ENCODE peak calls at places on chromosome 18, in four cellular contexts. L is prostate gland, G is endothelial cell of umbilical vein, Z is suprapubic skin. I is an unnamed sample.

GRCh38 chr18:79257480-79257879 is 138.2 kb upstream of the NFATC1 start:
- DNase-seq in L (no peak), Z (no peak), G (no peak), I (no peak)

GRCh38 chr18:22674300-22674699 is 256.6 kb upstream of the CTAGE1 start:
- DNase-seq in G (peak), L (no peak), Z (no peak), I (no peak)

GRCh38 chr18:67456691-67457090 is 59.8 kb downstream of the DSEL start:
- DNase-seq in L (no peak), Z (no peak), G (no peak), I (no peak)

GRCh38 chr18:80175451-80176235 is 66.6 kb downstream of the ADNP2 start:
- DNase-seq in G (no peak), L (no peak), Z (no peak), I (no peak)

GRCh38 chr18:6414118-6414722 is 491 bp downstream of the L3MBTL4 start:
- DNase-seq in G (no peak), Z (peak), L (peak), I (peak)

GRCh38 chr18:55764382-55764781 is 176.4 kb upstream of the TCF4 start:
- DNase-seq in G (no peak), Z (no peak), L (no peak), I (no peak)

GRCh38 chr18:55997156-55997561 is 409.2 kb upstream of the TCF4 start:
- DNase-seq in L (no peak), Z (no peak), G (no peak), I (no peak)

GRCh38 chr18:3183103-3183717 is 36.6 kb downstream of the MYOM1 start:
- DNase-seq in Z (no peak), L (no peak), G (no peak), I (no peak)

GRCh38 chr18:74191577-74191976 is 43.3 kb downstream of the TIMM21 start:
- DNase-seq in G (no peak), L (no peak), Z (no peak), I (no peak)

GRCh38 chr18:35713545-35713944 is 132.0 kb downstream of the GALNT1 start:
- DNase-seq in Z (no peak), L (no peak), G (peak), I (no peak)

GRCh38 chr18:78899241-78899640 is 80.4 kb upstream of the SALL3 start:
- DNase-seq in Z (no peak), G (no peak), L (no peak), I (no peak)

GRCh38 chr18:78021196-78021595 is 771.5 kb downstream of the GALR1 start:
- DNase-seq in L (no peak), G (no peak), Z (no peak), I (no peak)

GRCh38 chr18:79624356-79624961 is 55.1 kb upstream of the CTDP1 start:
- DNase-seq in Z (peak), G (no peak), L (no peak), I (no peak)

GRCh38 chr18:35089918-35090550 is 48.8 kb downstream of the MAPRE2 start:
- DNase-seq in Z (no peak), L (no peak), G (no peak), I (no peak)

GRCh38 chr18:6315556-6316331 is 99.0 kb downstream of the L3MBTL4 start:
- DNase-seq in L (no peak), Z (no peak), G (no peak), I (no peak)

GRCh38 chr18:39441648-39442047 is 1876.0 kb upstream of the CELF4 start:
- DNase-seq in G (no peak), L (no peak), Z (no peak), I (no peak)

GRCh38 chr18:12639990-12640880 is 17.7 kb downstream of the SPIRE1 start:
- DNase-seq in L (no peak), G (peak), Z (no peak), I (no peak)

GRCh38 chr18:23248826-23249225 is 113.5 kb downstream of the CABLES1 start:
- DNase-seq in L (no peak), G (no peak), Z (no peak), I (no peak)

GRCh38 chr18:7000484-7001096 is 117.0 kb downstream of the LAMA1 start:
- DNase-seq in L (peak), Z (no peak), G (peak), I (no peak)

GRCh38 chr18:45687617-45688016 is 36.4 kb upstream of the SLC14A1 start:
- DNase-seq in L (no peak), G (no peak), Z (no peak), I (no peak)

GRCh38 chr18:10416020-10416419 is 38.4 kb upstream of the APCDD1 start:
- DNase-seq in Z (no peak), G (no peak), L (no peak), I (no peak)

GRCh38 chr18:10418836-10419235 is 35.6 kb upstream of the APCDD1 start:
- DNase-seq in G (no peak), Z (no peak), L (no peak), I (no peak)

GRCh38 chr18:10417191-10417590 is 37.2 kb upstream of the APCDD1 start:
- DNase-seq in L (peak), Z (no peak), G (no peak), I (no peak)

GRCh38 chr18:10419420-10420103 is 34.9 kb upstream of the APCDD1 start:
- DNase-seq in L (no peak), G (no peak), Z (no peak), I (no peak)

DNA sequence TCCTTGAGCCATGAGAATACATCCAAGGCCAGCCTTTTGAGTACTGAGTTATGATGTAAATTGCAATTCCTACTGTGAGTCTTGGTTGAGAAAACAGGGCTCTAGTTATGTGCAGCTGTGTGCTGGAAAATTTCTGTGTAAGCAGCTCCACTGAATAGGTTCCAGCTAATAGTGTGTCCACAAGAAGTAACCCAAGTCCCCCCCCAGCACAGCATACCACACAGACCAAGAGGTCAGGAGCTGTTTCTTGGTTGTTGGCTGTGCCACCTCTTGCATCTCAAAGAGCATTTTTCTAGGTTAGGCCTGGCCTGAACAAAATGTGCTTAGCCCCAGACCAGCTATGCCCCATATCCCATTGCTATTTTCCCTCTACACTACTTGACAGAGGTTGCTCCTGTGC is 36.8 kb upstream of the APCDD1 start:
- DNase-seq in L (no peak), G (no peak), Z (no peak), I (no peak)
- TF ChIP-seq POLR2AphosphoS5 in L (no peak), G (no peak), Z (no peak), I (no peak)

DNA sequence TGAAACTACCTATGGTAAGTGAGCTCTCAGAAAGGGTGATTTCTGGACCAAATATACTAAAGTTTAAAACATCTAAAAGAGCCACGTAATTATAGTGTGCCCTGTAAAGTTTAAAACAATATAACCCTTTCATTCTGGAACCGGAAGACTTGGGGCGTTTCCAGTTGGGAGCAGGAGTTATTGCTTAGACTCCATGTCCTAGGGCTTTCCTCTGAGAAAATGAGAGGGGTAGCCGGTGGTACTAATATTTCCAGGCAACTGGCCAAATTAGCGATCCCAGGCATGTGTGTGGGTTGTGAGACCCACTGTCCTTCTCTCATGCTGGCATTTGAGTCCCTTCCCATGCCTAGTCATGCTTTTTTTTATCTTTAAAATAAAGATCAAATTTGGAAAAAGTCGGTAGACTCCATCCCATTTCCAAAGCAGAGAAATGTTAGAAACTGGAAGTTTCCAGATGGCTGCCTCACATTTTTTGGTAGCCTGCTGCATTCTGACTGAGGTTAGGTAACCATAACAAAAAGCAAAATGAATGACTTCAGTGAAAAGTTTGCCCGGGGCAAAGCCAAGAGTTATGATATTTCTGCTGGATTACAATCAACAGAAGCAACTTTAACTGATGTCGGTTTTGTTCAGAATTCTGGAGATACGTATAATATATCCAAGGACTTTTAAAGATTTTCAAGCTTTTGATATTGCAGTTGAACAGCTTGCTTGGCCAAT is 227.4 kb downstream of the SS18 start:
- DNase-seq in Z (no peak), L (no peak), G (no peak), I (no peak)
- H3K27ac ChIP-seq in Z (no peak), L (no peak), G (no peak), I (peak)

GRCh38 chr18:49510393-49511115 is 23.5 kb upstream of the C18orf32 start:
- DNase-seq in L (peak), Z (no peak), G (peak), I (no peak)
- TF ChIP-seq POLR2A in L (no peak), Z (no peak), G (no peak), I (no peak)

GRCh38 chr18:48488388-48488850 is 50.4 kb upstream of the CTIF start:
- DNase-seq in L (peak), G (peak), Z (no peak), I (peak)
- TF ChIP-seq POLR2AphosphoS5 in L (peak), G (peak), Z (no peak), I (peak)

GRCh38 chr18:75248426-75249191 is 38.0 kb downstream of the TSHZ1 start:
- DNase-seq in Z (no peak), G (no peak), L (no peak), I (no peak)

GRCh38 chr18:75251466-75251865 is 40.9 kb downstream of the TSHZ1 start:
- DNase-seq in L (no peak), G (peak), Z (no peak), I (no peak)

GRCh38 chr18:75249192-75249551 is 38.6 kb downstream of the TSHZ1 start:
- DNase-seq in L (no peak), G (no peak), Z (no peak), I (no peak)

GRCh38 chr18:75250471-75250821 is 39.8 kb downstream of the TSHZ1 start:
- DNase-seq in Z (no peak), L (no peak), G (no peak), I (no peak)

GRCh38 chr18:75249672-75250470 is 39.3 kb downstream of the TSHZ1 start:
- DNase-seq in Z (no peak), L (no peak), G (no peak), I (no peak)
- H3K27ac ChIP-seq in Z (no peak), L (no peak), G (no peak), I (peak)

GRCh38 chr18:77012751-77013550 is 119.6 kb downstream of the MBP start:
- DNase-seq in L (no peak), G (no peak), Z (peak), I (no peak)

GRCh38 chr18:77012120-77012519 is 120.5 kb downstream of the MBP start:
- DNase-seq in G (no peak), Z (peak), L (no peak), I (no peak)

GRCh38 chr18:77015176-77015575 is 117.4 kb downstream of the MBP start:
- DNase-seq in Z (peak), L (no peak), G (no peak), I (no peak)

GRCh38 chr18:77014538-77014937 is 118.0 kb downstream of the MBP start:
- DNase-seq in L (no peak), G (no peak), Z (peak), I (no peak)

GRCh38 chr18:77013777-77014525 is 118.6 kb downstream of the MBP start:
- DNase-seq in L (no peak), Z (peak), G (no peak), I (no peak)
- TF ChIP-seq POLR2A in L (no peak), Z (no peak), G (no peak), I (no peak)

DNA sequence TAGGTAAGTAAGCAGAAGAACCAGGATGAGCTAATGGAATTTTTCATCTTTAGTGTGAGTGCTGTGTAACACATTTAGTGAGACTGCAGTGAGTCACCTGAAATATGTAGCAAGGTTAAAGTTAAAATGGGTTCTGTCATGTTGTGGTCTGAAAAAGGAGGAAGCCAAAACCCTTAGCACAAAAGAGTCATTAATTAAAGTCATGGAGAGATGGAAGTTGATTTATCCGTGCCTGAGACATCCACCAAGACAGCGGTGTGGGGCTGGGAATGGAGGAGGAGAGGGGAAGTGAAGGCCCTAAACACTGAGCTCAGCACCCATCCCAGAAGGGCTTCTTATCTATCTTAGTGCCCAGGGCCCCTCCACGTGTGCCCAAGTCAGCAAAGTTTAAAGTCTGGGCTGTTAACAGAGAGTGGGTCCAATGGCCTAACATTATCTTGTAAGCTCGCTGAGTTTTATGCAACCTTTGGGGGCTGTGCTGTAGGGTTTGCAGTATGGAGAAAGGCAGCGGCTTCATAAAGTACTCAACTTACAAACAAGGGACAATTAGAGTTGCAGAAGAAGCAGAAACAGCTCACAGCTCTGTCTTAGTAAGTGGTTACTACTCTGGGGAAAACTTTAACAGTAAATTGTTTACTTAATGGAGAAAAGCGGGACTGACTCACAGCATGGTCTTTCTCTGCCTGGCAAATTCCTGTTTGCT is 9.3 kb downstream of the ENOSF1 start:
- DNase-seq in G (peak), L (no peak), Z (no peak), I (no peak)
- TF ChIP-seq POLR2AphosphoS5 in G (no peak), L (no peak), Z (no peak), I (no peak)

DNA sequence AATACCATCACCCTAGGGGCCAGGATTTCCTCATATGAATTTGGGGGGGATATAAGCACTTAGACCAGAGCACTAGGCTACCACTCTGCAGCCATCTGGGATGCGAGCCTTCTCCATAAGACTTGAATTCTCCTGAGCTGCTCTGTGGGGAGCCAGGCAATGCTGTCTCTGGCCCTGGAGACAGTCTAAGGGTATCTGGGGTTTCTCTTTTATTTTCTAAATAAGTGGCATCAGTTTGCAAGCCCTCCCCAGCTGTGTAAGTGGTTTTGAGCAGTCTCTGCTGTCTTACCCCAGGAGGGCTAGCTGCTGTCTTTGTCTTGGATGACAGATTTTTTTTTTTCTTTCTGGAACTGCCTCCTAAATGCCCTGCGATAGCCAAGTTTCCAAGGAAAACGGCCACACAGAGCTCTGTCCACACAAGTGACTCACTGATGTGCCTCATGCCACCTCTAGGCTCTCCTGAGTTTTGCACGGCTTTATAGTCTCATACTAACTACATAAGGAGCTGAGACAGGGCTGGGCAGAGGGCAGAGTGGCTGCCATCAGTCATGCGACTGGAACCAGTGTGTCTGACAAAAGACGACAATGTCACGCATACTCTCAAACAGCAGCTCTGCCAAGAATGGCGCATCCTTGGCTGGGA is 37.2 kb upstream of the THOC1 start:
- DNase-seq in G (no peak), L (no peak), Z (no peak), I (no peak)
- H3K27ac ChIP-seq in G (no peak), L (no peak), Z (no peak), I (no peak)

GRCh38 chr18:48896875-48897511 is 53.8 kb downstream of the SMAD7 start:
- DNase-seq in Z (peak), L (no peak), G (peak), I (peak)
- TF ChIP-seq POLR2A in Z (no peak), L (no peak), G (no peak), I (no peak)

I was measured in breast epithelium.